ENCODE peak calls at places on chromosomes 12 and 14, in seven cellular contexts. One of them, this sample, is unnamed.

GRCh38 chr14:96059519-96060135 is 20.5 kb downstream of the C14orf132 start:
- DNase-seq in lower leg skin: peak
- DNase-seq in upper lobe of right lung: no peak
- DNase-seq in astrocyte of the spinal cord: no peak
- DNase-seq in bronchial epithelial cell: no peak
- DNase-seq in dorsolateral prefrontal cortex: no peak
- DNase-seq in cardiac muscle cell: no peak
- DNase-seq in this sample: no peak

GRCh38 chr14:36317650-36318049 is 2.8 kb downstream of the MBIP start:
- DNase-seq in bronchial epithelial cell: peak
- DNase-seq in upper lobe of right lung: no peak
- DNase-seq in lower leg skin: no peak
- DNase-seq in dorsolateral prefrontal cortex: no peak
- DNase-seq in astrocyte of the spinal cord: no peak
- DNase-seq in cardiac muscle cell: no peak
- DNase-seq in this sample: no peak

GRCh38 chr14:90443161-90444076 is 46.6 kb downstream of the CALM1 start:
- DNase-seq in upper lobe of right lung: peak
- DNase-seq in lower leg skin: no peak
- DNase-seq in astrocyte of the spinal cord: no peak
- DNase-seq in cardiac muscle cell: no peak
- DNase-seq in bronchial epithelial cell: peak
- DNase-seq in dorsolateral prefrontal cortex: no peak
- DNase-seq in this sample: no peak

GRCh38 chr14:90087433-90087832 is 25.6 kb downstream of the KCNK13 start:
- DNase-seq in astrocyte of the spinal cord: peak
- DNase-seq in cardiac muscle cell: peak
- DNase-seq in lower leg skin: peak
- DNase-seq in bronchial epithelial cell: peak
- DNase-seq in dorsolateral prefrontal cortex: no peak
- DNase-seq in upper lobe of right lung: no peak
- DNase-seq in this sample: peak

GRCh38 chr14:51850651-51851050 is 9.8 kb upstream of the GNG2 start:
- DNase-seq in lower leg skin: no peak
- DNase-seq in cardiac muscle cell: no peak
- DNase-seq in upper lobe of right lung: no peak
- DNase-seq in bronchial epithelial cell: no peak
- DNase-seq in dorsolateral prefrontal cortex: no peak
- DNase-seq in astrocyte of the spinal cord: no peak
- DNase-seq in this sample: no peak

GRCh38 chr12:124480469-124481256 is 86.7 kb downstream of the NCOR2 start:
- DNase-seq in bronchial epithelial cell: no peak
- DNase-seq in cardiac muscle cell: peak
- DNase-seq in lower leg skin: peak
- DNase-seq in upper lobe of right lung: no peak
- DNase-seq in astrocyte of the spinal cord: peak
- DNase-seq in dorsolateral prefrontal cortex: no peak
- DNase-seq in this sample: peak

GRCh38 chr14:64973026-64973442 is 898 bp upstream of the RAB15 start:
- DNase-seq in cardiac muscle cell: no peak
- DNase-seq in dorsolateral prefrontal cortex: no peak
- DNase-seq in lower leg skin: peak
- DNase-seq in upper lobe of right lung: no peak
- DNase-seq in astrocyte of the spinal cord: no peak
- DNase-seq in bronchial epithelial cell: no peak
- DNase-seq in this sample: no peak

GRCh38 chr12:31773223-31773750 is 44.5 kb upstream of the AMN1 start:
- DNase-seq in upper lobe of right lung: no peak
- DNase-seq in cardiac muscle cell: peak
- DNase-seq in astrocyte of the spinal cord: no peak
- DNase-seq in lower leg skin: no peak
- DNase-seq in bronchial epithelial cell: no peak
- DNase-seq in dorsolateral prefrontal cortex: no peak
- DNase-seq in this sample: peak

GRCh38 chr12:101737476-101737875 is 1.8 kb downstream of the SYCP3 start:
- DNase-seq in dorsolateral prefrontal cortex: no peak
- DNase-seq in cardiac muscle cell: no peak
- DNase-seq in bronchial epithelial cell: no peak
- DNase-seq in lower leg skin: no peak
- DNase-seq in upper lobe of right lung: no peak
- DNase-seq in astrocyte of the spinal cord: no peak
- DNase-seq in this sample: no peak

GRCh38 chr12:57896437-57897201 is 44.7 kb upstream of the ATP23 start:
- DNase-seq in cardiac muscle cell: peak
- DNase-seq in lower leg skin: peak
- DNase-seq in dorsolateral prefrontal cortex: peak
- DNase-seq in bronchial epithelial cell: peak
- DNase-seq in upper lobe of right lung: peak
- DNase-seq in astrocyte of the spinal cord: peak
- DNase-seq in this sample: peak

GRCh38 chr14:101573289-101573688 is 12.0 kb downstream of the DIO3 start:
- DNase-seq in lower leg skin: no peak
- DNase-seq in cardiac muscle cell: no peak
- DNase-seq in astrocyte of the spinal cord: no peak
- DNase-seq in upper lobe of right lung: no peak
- DNase-seq in bronchial epithelial cell: no peak
- DNase-seq in dorsolateral prefrontal cortex: no peak
- DNase-seq in this sample: no peak

GRCh38 chr12:66674495-66675122 is 4.3 kb downstream of the GRIP1 start:
- DNase-seq in lower leg skin: no peak
- DNase-seq in astrocyte of the spinal cord: peak
- DNase-seq in upper lobe of right lung: no peak
- DNase-seq in dorsolateral prefrontal cortex: no peak
- DNase-seq in bronchial epithelial cell: no peak
- DNase-seq in cardiac muscle cell: no peak
- DNase-seq in this sample: peak

DNA sequence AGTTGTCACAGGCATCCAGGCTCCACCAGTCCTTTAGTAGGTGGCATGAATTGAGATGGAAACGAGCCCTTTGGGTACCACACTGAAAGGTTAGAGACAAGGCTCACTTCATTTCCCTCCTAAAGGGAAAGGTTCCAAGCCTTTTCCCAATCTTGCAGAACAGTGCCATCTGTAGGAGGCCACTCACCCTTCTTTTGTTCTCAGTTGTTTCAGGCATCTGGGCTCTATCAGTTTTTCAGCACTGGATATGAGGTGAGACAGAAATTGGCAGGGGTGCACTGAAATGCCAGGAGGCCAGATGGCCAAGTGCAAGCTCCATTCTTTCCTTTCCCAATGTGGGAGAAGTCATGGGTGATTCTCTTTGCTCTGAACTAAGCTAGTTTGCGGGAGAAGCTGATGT is 15.2 kb downstream of the FBXO33 start:
- DNase-seq in cardiac muscle cell: peak
- DNase-seq in astrocyte of the spinal cord: no peak
- DNase-seq in dorsolateral prefrontal cortex: no peak
- DNase-seq in upper lobe of right lung: no peak
- DNase-seq in bronchial epithelial cell: peak
- DNase-seq in lower leg skin: no peak
- DNase-seq in this sample: peak
- TF ChIP-seq CTCF in cardiac muscle cell: peak
- TF ChIP-seq CTCF in astrocyte of the spinal cord: peak
- TF ChIP-seq CTCF in dorsolateral prefrontal cortex: no peak
- TF ChIP-seq CTCF in upper lobe of right lung: no peak
- TF ChIP-seq CTCF in bronchial epithelial cell: peak
- TF ChIP-seq CTCF in lower leg skin: no peak
- TF ChIP-seq CTCF in this sample: peak

DNA sequence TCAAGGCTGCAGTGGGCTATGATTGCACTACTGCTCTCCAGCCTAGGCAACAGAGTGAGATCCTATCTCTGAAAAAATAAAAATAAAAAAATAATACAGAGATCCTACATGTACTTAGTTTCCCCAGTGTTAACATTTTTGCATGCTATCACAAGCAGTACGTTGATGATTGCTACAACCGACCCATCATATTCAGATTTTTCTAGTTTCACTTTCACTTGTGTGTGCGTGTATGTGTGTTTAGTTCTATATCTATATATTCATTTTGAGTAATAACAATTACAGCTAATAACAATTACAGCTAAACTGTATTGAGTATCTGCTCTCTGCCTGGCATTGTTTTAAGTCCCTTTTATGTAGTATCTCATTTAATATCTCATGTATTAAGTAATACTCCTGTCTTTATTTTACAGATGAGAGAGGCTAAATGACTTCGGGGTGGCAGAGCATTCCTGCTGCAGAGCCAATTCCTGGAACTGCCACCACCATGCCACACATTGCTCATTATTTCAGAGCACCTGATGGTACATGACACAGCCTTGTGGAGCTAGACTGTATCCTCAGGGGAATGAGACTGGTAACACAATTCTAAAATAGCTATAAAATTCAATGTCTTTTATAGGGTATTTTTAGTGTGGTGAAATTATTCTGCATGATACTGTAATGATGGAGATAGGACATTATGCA is 153.1 kb downstream of the BCAT1 start:
- DNase-seq in dorsolateral prefrontal cortex: no peak
- DNase-seq in upper lobe of right lung: no peak
- DNase-seq in bronchial epithelial cell: no peak
- DNase-seq in cardiac muscle cell: no peak
- DNase-seq in lower leg skin: no peak
- DNase-seq in astrocyte of the spinal cord: no peak
- DNase-seq in this sample: peak
- H3K4me3 ChIP-seq in dorsolateral prefrontal cortex: no peak
- H3K4me3 ChIP-seq in upper lobe of right lung: peak
- H3K4me3 ChIP-seq in bronchial epithelial cell: no peak
- H3K4me3 ChIP-seq in cardiac muscle cell: no peak
- H3K4me3 ChIP-seq in lower leg skin: no peak
- H3K4me3 ChIP-seq in astrocyte of the spinal cord: no peak
- H3K4me3 ChIP-seq in this sample: no peak

DNA sequence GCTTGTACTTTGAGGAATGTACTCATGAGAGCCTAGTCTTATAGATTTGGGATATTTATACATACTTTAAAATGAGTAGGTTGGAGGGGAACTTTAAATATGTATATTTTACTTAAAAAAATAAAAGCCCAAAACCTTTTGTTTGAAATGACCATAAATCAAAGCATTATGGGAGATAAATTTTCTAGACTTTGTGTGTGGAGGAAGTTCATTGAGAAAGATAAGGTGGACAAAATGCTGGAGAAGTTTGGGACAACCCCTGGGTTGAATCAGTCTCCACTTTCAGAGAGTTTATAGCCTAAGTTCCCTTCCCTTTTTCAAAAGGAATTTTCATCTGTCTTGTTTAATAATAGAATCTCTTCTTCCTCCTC is 54.1 kb downstream of the CHST11 start:
- DNase-seq in bronchial epithelial cell: no peak
- DNase-seq in dorsolateral prefrontal cortex: no peak
- DNase-seq in upper lobe of right lung: no peak
- DNase-seq in lower leg skin: no peak
- DNase-seq in cardiac muscle cell: no peak
- DNase-seq in astrocyte of the spinal cord: no peak
- DNase-seq in this sample: no peak
- TF ChIP-seq CTCF in bronchial epithelial cell: no peak
- TF ChIP-seq CTCF in dorsolateral prefrontal cortex: no peak
- TF ChIP-seq CTCF in upper lobe of right lung: no peak
- TF ChIP-seq CTCF in lower leg skin: no peak
- TF ChIP-seq CTCF in cardiac muscle cell: no peak
- TF ChIP-seq CTCF in astrocyte of the spinal cord: no peak
- TF ChIP-seq CTCF in this sample: no peak

GRCh38 chr14:92373336-92373735 is 50.4 kb downstream of the SLC24A4 start:
- DNase-seq in dorsolateral prefrontal cortex: no peak
- DNase-seq in upper lobe of right lung: no peak
- DNase-seq in bronchial epithelial cell: no peak
- DNase-seq in lower leg skin: no peak
- DNase-seq in cardiac muscle cell: no peak
- DNase-seq in astrocyte of the spinal cord: no peak
- DNase-seq in this sample: peak
- H3K4me3 ChIP-seq in dorsolateral prefrontal cortex: no peak
- H3K4me3 ChIP-seq in upper lobe of right lung: no peak
- H3K4me3 ChIP-seq in bronchial epithelial cell: no peak
- H3K4me3 ChIP-seq in lower leg skin: no peak
- H3K4me3 ChIP-seq in cardiac muscle cell: no peak
- H3K4me3 ChIP-seq in astrocyte of the spinal cord: no peak
- H3K4me3 ChIP-seq in this sample: no peak

DNA sequence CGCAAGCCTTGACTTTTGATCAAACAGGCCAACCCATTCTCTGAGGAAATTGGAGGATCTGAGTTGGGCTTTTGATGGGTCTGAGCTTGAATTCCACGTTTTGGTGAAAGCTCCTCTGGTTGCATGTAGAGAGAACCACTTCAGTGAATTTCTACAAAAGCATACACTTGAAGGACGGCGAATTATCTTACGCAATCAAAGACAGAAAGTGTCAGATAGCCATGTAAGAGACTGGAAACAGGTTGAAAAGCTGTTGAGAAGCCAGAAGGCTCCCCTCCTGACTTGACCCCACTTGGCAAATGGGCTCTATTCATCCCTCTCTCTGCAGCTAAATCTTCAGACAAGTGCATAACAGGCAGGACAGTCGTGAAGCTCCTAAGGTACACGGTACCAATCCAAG is 809.1 kb downstream of the BCL11B start:
- DNase-seq in astrocyte of the spinal cord: no peak
- DNase-seq in upper lobe of right lung: no peak
- DNase-seq in cardiac muscle cell: no peak
- DNase-seq in dorsolateral prefrontal cortex: no peak
- DNase-seq in bronchial epithelial cell: no peak
- DNase-seq in lower leg skin: no peak
- DNase-seq in this sample: no peak
- TF ChIP-seq CTCF in astrocyte of the spinal cord: no peak
- TF ChIP-seq CTCF in upper lobe of right lung: no peak
- TF ChIP-seq CTCF in cardiac muscle cell: no peak
- TF ChIP-seq CTCF in dorsolateral prefrontal cortex: no peak
- TF ChIP-seq CTCF in bronchial epithelial cell: no peak
- TF ChIP-seq CTCF in lower leg skin: no peak
- TF ChIP-seq CTCF in this sample: no peak

This sample was measured in choroid plexus epithelial cell.